ENCODE peak calls at places on chromosomes 2 and 18, in seven cellular contexts. M, Z, I, T, V, E and A are unnamed samples.

GRCh38 chr2:40028792-40029488 is 249.9 kb upstream of the THUMPD2 start:
- DNase-seq in T (no peak), V (no peak), I (no peak), E (no peak), Z (no peak), M (no peak), A (no peak)

GRCh38 chr2:8680931-8681760 is 710 bp upstream of the ID2 start:
- DNase-seq in V (peak; percentile 75), M (peak; percentile 64), I (no peak), E (peak; percentile 76), Z (peak; percentile 66), T (peak; percentile 98), A (no peak)

GRCh38 chr18:68960355-68960754 is 162.5 kb downstream of the CCDC102B start:
- DNase-seq in E (no peak), Z (no peak), I (no peak), V (no peak), T (no peak), M (no peak), A (no peak)

GRCh38 chr2:85238607-85239006 is 89.2 kb downstream of the TGOLN2 start:
- DNase-seq in V (no peak), E (no peak), I (no peak), M (no peak), Z (no peak), T (no peak), A (no peak)

GRCh38 chr2:201194097-201194496 is 11.2 kb downstream of the CASP10 start:
- DNase-seq in V (no peak), E (no peak), Z (no peak), I (no peak), T (no peak), M (no peak), A (no peak)

GRCh38 chr18:25256439-25256838 is 95.5 kb downstream of the ZNF521 start:
- DNase-seq in I (no peak), E (no peak), Z (no peak), T (no peak), M (no peak), V (no peak), A (no peak)

GRCh38 chr18:63135101-63135500 is 184.5 kb downstream of the BCL2 start:
- DNase-seq in Z (no peak), T (no peak), V (no peak), I (no peak), M (no peak), E (no peak), A (no peak)

GRCh38 chr2:172655091-172655837 is 80.4 kb upstream of the RAPGEF4 start:
- DNase-seq in T (peak; percentile 88), V (no peak), I (no peak), E (peak; percentile 90), M (no peak), Z (no peak), A (no peak)

GRCh38 chr2:121754851-121755236 is 607 bp upstream of the TSN start:
- DNase-seq in Z (no peak), E (no peak), T (no peak), I (no peak), V (no peak), M (no peak), A (no peak)

GRCh38 chr2:147989809-147990403 is 30.6 kb downstream of the ORC4 start:
- DNase-seq in E (peak; percentile 70), Z (no peak), V (no peak), M (peak; percentile 69), I (peak; percentile 9), T (peak; percentile 78), A (peak; percentile 10)

GRCh38 chr2:207093234-207093633 is 72.5 kb downstream of the KLF7 start:
- DNase-seq in Z (no peak), V (no peak), E (no peak), I (no peak), T (no peak), M (no peak), A (no peak)

GRCh38 chr2:67773876-67774275 is 288.9 kb downstream of the C1D start:
- DNase-seq in M (no peak), E (no peak), Z (no peak), V (no peak), I (no peak), T (no peak), A (no peak)

GRCh38 chr2:10668402-10669012 is 21.3 kb downstream of the NOL10 start:
- DNase-seq in V (peak; percentile 22), T (peak; percentile 67), I (no peak), Z (no peak), E (peak; percentile 77), M (peak; percentile 72), A (no peak)

GRCh38 chr2:204505946-204506345 is 39.3 kb upstream of the PARD3B start:
- DNase-seq in I (no peak), M (no peak), V (no peak), T (peak; percentile 92), E (peak; percentile 84), Z (no peak), A (no peak)

GRCh38 chr18:31684279-31685096 is at the start of gene B4GALT6:
- DNase-seq in V (peak; percentile 38), E (no peak), Z (peak; percentile 29), I (peak; percentile 57), M (peak; percentile 52), T (peak; percentile 41), A (peak; percentile 22)

GRCh38 chr2:239310401-239311061 is 90.3 kb downstream of the HDAC4 start:
- DNase-seq in V (no peak), Z (peak; percentile 35), M (no peak), I (no peak), T (no peak), E (no peak), A (no peak)

GRCh38 chr2:42101641-42102605 is 54.1 kb downstream of the PKDCC start:
- DNase-seq in M (peak; percentile 40), I (peak; percentile 77), V (no peak), T (peak; percentile 82), Z (peak; percentile 72), E (peak; percentile 87), A (no peak)

GRCh38 chr2:173446722-173447121 is 92.0 kb downstream of the CDCA7 start:
- DNase-seq in E (peak; percentile 9), M (no peak), T (no peak), V (no peak), Z (no peak), I (no peak), A (no peak)

GRCh38 chr2:188050716-188051115 is 241.0 kb upstream of the GULP1 start:
- DNase-seq in E (no peak), M (no peak), T (peak; percentile 28), I (no peak), Z (no peak), V (no peak), A (no peak)

GRCh38 chr2:71795486-71795885 is 342.1 kb downstream of the DYSF start:
- DNase-seq in M (no peak), V (no peak), T (no peak), Z (no peak), E (no peak), I (no peak), A (no peak)

GRCh38 chr2:217124050-217124449 is 264.2 kb upstream of the TNP1 start:
- DNase-seq in M (no peak), E (no peak), I (no peak), V (no peak), Z (no peak), T (no peak), A (no peak)

GRCh38 chr2:174341301-174341994 is 6.7 kb downstream of the SP9 start:
- DNase-seq in T (peak; percentile 86), I (peak; percentile 65), Z (peak; percentile 92), E (peak; percentile 83), M (peak; percentile 84), V (peak; percentile 40), A (no peak)

GRCh38 chr2:239275037-239275685 is 125.7 kb downstream of the HDAC4 start:
- DNase-seq in M (no peak), E (peak; percentile 98), I (peak; percentile 57), Z (peak; percentile 86), T (peak; percentile 99), V (no peak), A (no peak)

GRCh38 chr2:15331787-15332186 is 229.3 kb downstream of the NBAS start:
- DNase-seq in T (no peak), E (no peak), M (no peak), V (no peak), I (no peak), Z (no peak), A (peak; percentile 24)

GRCh38 chr2:38336619-38337018 is 40.5 kb downstream of the ATL2 start:
- DNase-seq in E (no peak), M (no peak), Z (no peak), I (no peak), T (no peak), V (no peak), A (no peak)

GRCh38 chr18:68475911-68476310 is 239.0 kb downstream of the TMX3 start:
- DNase-seq in M (no peak), Z (no peak), I (no peak), E (no peak), T (no peak), V (no peak), A (no peak)

GRCh38 chr2:15561574-15562344 is 625 bp upstream of the NBAS start:
- DNase-seq in T (peak; percentile 70), E (peak; percentile 44), Z (no peak), M (peak; percentile 42), I (no peak), V (peak; percentile 5), A (no peak)